ENCODE peak calls at places on chromosomes 12 and 14, in four cellular contexts. O is LHCN-M2, J is GM10248, Y is spleen. T is an unnamed sample.

GRCh38 chr12:45591635-45592034 is 137.9 kb upstream of the ARID2 start:
- DNase-seq in J (no peak), O (no peak), Y (no peak), T (no peak)

GRCh38 chr14:86646125-86646524 is 1116.2 kb downstream of the FLRT2 start:
- DNase-seq in O (no peak), J (no peak), Y (no peak), T (no peak)

GRCh38 chr14:104278214-104278534 is 139.8 kb downstream of the KIF26A start:
- DNase-seq in J (no peak), O (no peak), Y (no peak), T (peak)

GRCh38 chr12:132651444-132652100 is 33.0 kb downstream of the P2RX2 start:
- DNase-seq in O (no peak), Y (peak), J (no peak), T (no peak)

GRCh38 chr12:108063192-108063591 is 65.9 kb upstream of the WSCD2 start:
- DNase-seq in O (peak), Y (no peak), J (no peak), T (no peak)

GRCh38 chr14:101705733-101706508 is 55.6 kb upstream of the PPP2R5C start:
- DNase-seq in J (no peak), O (no peak), Y (peak), T (no peak)

GRCh38 chr14:94945615-94946014 is 175.7 kb upstream of the GSC start:
- DNase-seq in Y (no peak), O (no peak), J (no peak), T (no peak)

GRCh38 chr14:89190779-89191513 is 226.1 kb downstream of the FOXN3 start:
- DNase-seq in J (no peak), O (peak), Y (no peak), T (no peak)

GRCh38 chr14:101714394-101714793 is 47.1 kb upstream of the PPP2R5C start:
- DNase-seq in Y (no peak), O (no peak), J (no peak), T (no peak)

GRCh38 chr12:76303365-76303764 is 44.9 kb downstream of the BBS10 start:
- DNase-seq in O (peak), J (no peak), Y (no peak), T (no peak)

GRCh38 chr12:108313609-108314331 is 25.3 kb downstream of the CMKLR1 start:
- DNase-seq in O (peak), J (no peak), Y (peak), T (peak)

GRCh38 chr12:96811083-96811482 is 96.0 kb upstream of the NEDD1 start:
- DNase-seq in J (no peak), O (peak), Y (no peak), T (no peak)

GRCh38 chr12:4118601-4119156 is 154.9 kb upstream of the CCND2 start:
- DNase-seq in O (no peak), Y (no peak), J (no peak), T (no peak)

GRCh38 chr12:122979001-122979907 is 1.2 kb upstream of the ARL6IP4 start:
- DNase-seq in O (no peak), J (no peak), Y (peak), T (no peak)

GRCh38 chr12:49917126-49917787 is 13.6 kb upstream of the FAIM2 start:
- DNase-seq in O (no peak), Y (peak), J (no peak), T (no peak)

GRCh38 chr14:76591270-76591669 is 170.0 kb upstream of the VASH1 start:
- DNase-seq in O (no peak), Y (no peak), J (no peak), T (no peak)

GRCh38 chr14:56918849-56919574 is 108.7 kb upstream of the OTX2 start:
- DNase-seq in Y (no peak), O (no peak), J (no peak), T (no peak)

GRCh38 chr14:85248881-85249635 is 280.9 kb upstream of the FLRT2 start:
- DNase-seq in O (no peak), J (no peak), Y (no peak), T (no peak)

GRCh38 chr12:94962680-94963079 is 40.8 kb downstream of the NDUFA12 start:
- DNase-seq in J (no peak), Y (no peak), O (no peak), T (no peak)

GRCh38 chr14:56216631-56217379 is 98.6 kb downstream of the PELI2 start:
- DNase-seq in Y (peak), J (no peak), O (no peak), T (no peak)

GRCh38 chr12:121789800-121790748 is 3.4 kb downstream of the RHOF start:
- DNase-seq in J (peak), Y (peak), O (no peak), T (no peak)

GRCh38 chr12:84201976-84202375 is 710.6 kb downstream of the SLC6A15 start:
- DNase-seq in Y (no peak), J (no peak), O (no peak), T (no peak)

GRCh38 chr14:76386922-76387782 is 11.2 kb downstream of the ESRRB start:
- DNase-seq in O (peak), Y (no peak), J (peak), T (peak)

GRCh38 chr14:23929131-23929530 is 24.4 kb upstream of the DHRS4 start:
- DNase-seq in Y (no peak), O (no peak), J (no peak), T (no peak)

GRCh38 chr14:65832431-65833253 is 420.1 kb downstream of the FUT8 start:
- DNase-seq in J (no peak), O (peak), Y (no peak), T (no peak)

GRCh38 chr12:82326905-82327503 is 31.2 kb downstream of the CCDC59 start:
- DNase-seq in J (peak), O (peak), Y (no peak), T (no peak)

GRCh38 chr12:28051516-28052456 is 79.3 kb upstream of the PTHLH start:
- DNase-seq in Y (no peak), O (no peak), J (no peak), T (no peak)

GRCh38 chr12:66044731-66045130 is 85.8 kb downstream of the LLPH start:
- DNase-seq in O (peak), Y (no peak), J (no peak), T (no peak)

GRCh38 chr12:65889144-65889880 is 65.0 kb downstream of the HMGA2 start:
- DNase-seq in Y (no peak), O (no peak), J (no peak), T (no peak)

T was measured in chondrocyte.